ENCODE peak calls at places on chromosomes 4 and X, in eight cellular contexts. O, C, E, K, U, N, H and X are unnamed samples.

GRCh38 chr4:178165251-178165650 is 723.0 kb upstream of the AGA start:
- DNase-seq in K (no peak), O (no peak), N (no peak), H (no peak), E (no peak), C (no peak), U (peak; percentile 64), X (no peak)

GRCh38 chr4:74339501-74339900 is 25.4 kb upstream of the EREG start:
- DNase-seq in E (no peak), H (no peak), U (no peak), N (no peak), C (no peak), K (no peak), O (no peak), X (no peak)

GRCh38 chrX:10602646-10603045 is 17.7 kb downstream of the MID1 start:
- DNase-seq in E (no peak), O (no peak), K (no peak), N (no peak), H (no peak), U (peak; percentile 44), C (no peak), X (no peak)

GRCh38 chrX:110163488-110163887 is 154.4 kb downstream of the AMMECR1 start:
- DNase-seq in N (no peak), E (no peak), U (peak; percentile 38), C (no peak), K (no peak), O (no peak), H (no peak), X (no peak)

GRCh38 chr4:96472103-96472867 is 632.4 kb downstream of the PDHA2 start:
- DNase-seq in U (peak; percentile 41), C (no peak), O (no peak), N (no peak), K (no peak), H (no peak), E (no peak), X (no peak)

GRCh38 chrX:30690330-30690729 is 37.1 kb downstream of the GK start:
- DNase-seq in H (no peak), K (no peak), E (no peak), O (no peak), N (no peak), C (no peak), U (no peak), X (no peak)

GRCh38 chr4:8181119-8181518 is 18.0 kb upstream of the SH3TC1 start:
- DNase-seq in C (no peak), U (no peak), H (no peak), K (no peak), E (no peak), O (no peak), N (no peak), X (no peak)

GRCh38 chr4:27276322-27277073 is 415.9 kb downstream of the STIM2 start:
- DNase-seq in C (no peak), U (no peak), E (no peak), H (no peak), N (no peak), K (no peak), O (no peak), X (no peak)

GRCh38 chr4:108937066-108937465 is 174.2 kb upstream of the ETNPPL start:
- DNase-seq in U (no peak), N (no peak), H (no peak), O (no peak), E (no peak), K (no peak), C (no peak), X (no peak)

GRCh38 chr4:99013884-99014523 is 18.5 kb downstream of the METAP1 start:
- DNase-seq in K (no peak), C (no peak), U (no peak), N (no peak), E (no peak), H (no peak), O (no peak), X (no peak)

GRCh38 chr4:139794158-139794954 is 128.7 kb downstream of the MGST2 start:
- DNase-seq in O (no peak), C (peak; percentile 44), K (no peak), U (no peak), N (no peak), H (no peak), E (no peak), X (no peak)

GRCh38 chr4:48620093-48620492 is 130.0 kb downstream of the ZAR1 start:
- DNase-seq in H (no peak), C (no peak), E (no peak), K (peak; percentile 20), N (no peak), U (no peak), O (no peak), X (no peak)

GRCh38 chr4:148004228-148004813 is 272.4 kb downstream of the ARHGAP10 start:
- DNase-seq in O (peak; percentile 83), K (no peak), E (no peak), N (no peak), H (peak; percentile 19), C (no peak), U (no peak), X (peak; percentile 39)

GRCh38 chr4:54281060-54281781 is 52.1 kb downstream of the PDGFRA start:
- DNase-seq in O (peak; percentile 93), K (peak; percentile 39), U (peak; percentile 66), C (peak; percentile 92), E (no peak), N (no peak), H (no peak), X (peak; percentile 77)

GRCh38 chrX:139106111-139106510 is 394.6 kb upstream of the FGF13 start:
- DNase-seq in C (no peak), U (peak; percentile 7), N (no peak), O (no peak), K (no peak), E (no peak), H (no peak), X (no peak)

GRCh38 chr4:80219301-80220025 is 22.2 kb downstream of the PRDM8 start:
- DNase-seq in U (no peak), N (no peak), E (no peak), C (no peak), H (no peak), K (no peak), O (no peak), X (no peak)

GRCh38 chr4:121016630-121017029 is 55.7 kb downstream of the NDNF start:
- DNase-seq in H (no peak), C (no peak), U (no peak), E (no peak), N (no peak), K (no peak), O (no peak), X (no peak)

GRCh38 chr4:168076989-168077725 is 15.2 kb upstream of the ANXA10 start:
- DNase-seq in O (peak; percentile 41), N (peak; percentile 22), C (peak; percentile 25), E (peak; percentile 48), H (peak; percentile 26), U (peak; percentile 76), K (peak; percentile 68), X (peak; percentile 71)

GRCh38 chr4:151960449-151961246 is 199.8 kb upstream of the GATB start:
- DNase-seq in E (no peak), K (no peak), N (no peak), H (no peak), C (no peak), O (no peak), U (no peak), X (no peak)

GRCh38 chr4:159608434-159608833 is 505.6 kb downstream of the RAPGEF2 start:
- DNase-seq in N (peak; percentile 5), C (no peak), E (peak; percentile 44), U (peak; percentile 7), K (no peak), O (no peak), H (no peak), X (no peak)

GRCh38 chr4:11286533-11286932 is 142.2 kb downstream of the HS3ST1 start:
- DNase-seq in O (no peak), U (no peak), K (no peak), E (no peak), N (no peak), C (no peak), H (no peak), X (no peak)